ENCODE peak calls at places on chromosomes 5 and 9, in eight cellular contexts. I, L, R, E, Z, K, F and G are unnamed samples.

GRCh38 chr9:85713897-85714296 is 27.9 kb downstream of the AGTPBP1 start:
- DNase-seq in E (no peak), F (no peak), Z (no peak), I (no peak), K (no peak), R (no peak), L (no peak), G (no peak)

GRCh38 chr9:70419546-70420266 is 5.2 kb upstream of the KLF9 start:
- DNase-seq in Z (peak; percentile 98), I (no peak), F (peak; percentile 98), R (no peak), K (peak; percentile 97), L (peak; percentile 98), E (peak; percentile 99), G (peak; percentile 96)

GRCh38 chr5:179794171-179794570 is 385 bp downstream of the LTC4S start:
- DNase-seq in R (no peak), K (no peak), L (no peak), I (no peak), Z (no peak), F (no peak), E (no peak), G (no peak)

GRCh38 chr5:132226516-132227234 is 978 bp downstream of the P4HA2 start:
- DNase-seq in E (peak; percentile 85), F (no peak), R (no peak), K (peak; percentile 25), L (no peak), I (no peak), Z (no peak), G (peak; percentile 39)

GRCh38 chr9:14383296-14383695 is 69.4 kb upstream of the NFIB start:
- DNase-seq in L (no peak), E (no peak), F (no peak), R (no peak), Z (peak; percentile 38), I (no peak), K (peak; percentile 62), G (peak; percentile 46)

GRCh38 chr5:17248999-17249634 is 31.7 kb downstream of the BASP1 start:
- DNase-seq in Z (peak; percentile 15), R (no peak), K (no peak), I (peak; percentile 87), L (no peak), F (no peak), E (no peak), G (no peak)

GRCh38 chr5:157562111-157562581 is 13.4 kb downstream of the ADAM19 start:
- DNase-seq in R (no peak), F (no peak), Z (peak; percentile 80), E (no peak), I (no peak), L (no peak), K (peak; percentile 90), G (peak; percentile 83)

GRCh38 chr5:43602456-43602817 is 543 bp upstream of the NNT start:
- DNase-seq in Z (peak; percentile 45), R (no peak), K (peak; percentile 22), L (no peak), I (no peak), E (no peak), F (peak; percentile 41), G (no peak)

GRCh38 chr5:3852154-3852930 is 256.7 kb downstream of the IRX1 start:
- DNase-seq in E (no peak), L (no peak), Z (no peak), R (no peak), I (no peak), K (no peak), F (no peak), G (no peak)

DNA sequence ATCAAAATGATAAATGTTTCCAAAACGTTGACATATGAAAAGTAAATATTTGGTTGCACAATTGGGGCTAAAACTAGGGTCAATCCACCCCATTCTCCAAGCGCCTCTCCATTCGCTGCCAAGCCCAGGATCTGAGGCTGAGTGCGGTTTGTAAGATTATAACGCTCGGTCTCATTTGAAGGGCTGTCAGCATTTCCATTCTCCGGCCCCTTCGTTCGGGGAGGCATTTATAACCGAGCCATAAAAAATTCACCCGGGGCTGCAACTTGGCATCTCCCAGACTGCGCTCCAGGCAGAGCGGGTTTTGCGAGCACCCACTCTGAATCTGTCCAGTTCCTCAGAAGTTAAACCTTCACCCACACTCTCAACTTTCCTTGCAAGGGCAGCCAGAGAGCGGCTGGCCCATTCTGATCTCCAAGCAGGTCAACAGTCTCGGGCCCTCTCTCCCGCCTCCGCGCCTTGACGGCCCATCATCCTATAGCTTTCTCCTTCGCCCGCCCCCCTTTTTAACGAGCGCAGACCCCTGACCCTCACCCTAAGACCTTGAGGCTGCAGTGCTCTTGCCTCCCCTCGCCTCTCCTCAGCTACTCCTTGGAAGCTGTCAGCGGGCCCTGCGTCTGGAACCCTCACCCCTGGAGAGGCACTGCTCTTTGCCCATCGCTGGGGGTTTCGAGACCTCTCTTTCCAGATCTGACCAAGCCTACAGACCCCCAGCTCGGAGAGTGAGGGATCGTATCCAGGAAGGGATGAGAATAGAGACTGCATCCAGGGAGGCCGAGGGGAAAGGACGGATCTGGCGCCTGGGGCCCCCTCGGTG is 1.1 kb downstream of the SLIT3 start:
- DNase-seq in L (no peak), K (no peak), Z (no peak), E (peak; percentile 87), I (no peak), R (no peak), F (no peak), G (no peak)
- H3K4me3 ChIP-seq in L (peak overlapping the region; percentile 55), K (peak overlapping the region; percentile 55), Z (peak overlapping the region; percentile 42), E (peak overlapping the region; percentile 33), I (peak overlapping the region; percentile 71), R (peak overlapping the region; percentile 66), F (no peak overlapping the region), G (peak overlapping the region; percentile 53)

GRCh38 chr5:64767959-64768357 is 533 bp downstream of the SREK1IP1 start:
- DNase-seq in I (no peak), R (no peak), F (peak; percentile 39), E (no peak), K (no peak), Z (no peak), L (no peak), G (no peak)
- H3K4me3 ChIP-seq in I (peak overlapping the region; percentile 88), R (peak overlapping the region; percentile 99), F (peak overlapping the region; percentile 37), E (peak overlapping the region; percentile 71), K (peak overlapping the region; percentile 87), Z (peak overlapping the region; percentile 82), L (peak overlapping the region; percentile 92), G (peak overlapping the region; percentile 94)

GRCh38 chr9:26863074-26863473 is 29.5 kb downstream of the CAAP1 start:
- DNase-seq in R (no peak), K (no peak), Z (no peak), L (no peak), E (no peak), I (no peak), F (no peak), G (no peak)
- H3K4me3 ChIP-seq in R (no peak overlapping the region), K (no peak overlapping the region), Z (no peak overlapping the region), L (no peak overlapping the region), E (no peak overlapping the region), I (no peak overlapping the region), F (no peak overlapping the region), G (no peak overlapping the region)

GRCh38 chr5:111602817-111603445 is 90.6 kb upstream of the STARD4 start:
- DNase-seq in Z (no peak), R (no peak), K (no peak), L (no peak), F (no peak), E (no peak), I (no peak), G (no peak)
- H3K4me3 ChIP-seq in Z (no peak overlapping the region), R (no peak overlapping the region), K (no peak overlapping the region), L (no peak overlapping the region), F (no peak overlapping the region), E (no peak overlapping the region), I (no peak overlapping the region), G (no peak overlapping the region)

GRCh38 chr9:650362-650761 is 191.1 kb upstream of the DMRT1 start:
- DNase-seq in E (no peak), L (no peak), R (no peak), Z (no peak), F (no peak), I (no peak), K (no peak), G (no peak)
- H3K4me3 ChIP-seq in E (no peak overlapping the region), L (no peak overlapping the region), R (no peak overlapping the region), Z (no peak overlapping the region), F (no peak overlapping the region), I (peak overlapping the region; percentile 59), K (peak overlapping the region; percentile 9), G (no peak overlapping the region)

GRCh38 chr5:14250094-14250777 is 107.1 kb downstream of the TRIO start:
- DNase-seq in F (peak; percentile 69), I (no peak), R (no peak), L (peak; percentile 58), E (peak; percentile 91), K (peak; percentile 64), Z (peak; percentile 62), G (no peak)
- H3K4me3 ChIP-seq in F (no peak overlapping the region), I (no peak overlapping the region), R (no peak overlapping the region), L (no peak overlapping the region), E (no peak overlapping the region), K (peak overlapping the region; percentile 13), Z (peak overlapping the region; percentile 32), G (peak overlapping the region; percentile 31)

GRCh38 chr5:9562101-9562500 is 16.2 kb upstream of the SEMA5A start:
- DNase-seq in Z (no peak), K (no peak), I (no peak), R (no peak), L (no peak), E (no peak), F (no peak), G (no peak)
- H3K4me3 ChIP-seq in Z (no peak overlapping the region), K (no peak overlapping the region), I (no peak overlapping the region), R (no peak overlapping the region), L (no peak overlapping the region), E (no peak overlapping the region), F (no peak overlapping the region), G (no peak overlapping the region)